ENCODE peak calls at places on chromosomes 2 and 18, in seven cellular contexts. P, O, B, S, K, H and G are unnamed samples.

GRCh38 chr2:162473-163135 is 101.2 kb downstream of the SH3YL1 start:
- DNase-seq in P (no peak), O (no peak), B (no peak), S (no peak), K (no peak), H (no peak), G (no peak)

GRCh38 chr18:63132819-63133200 is 186.8 kb downstream of the BCL2 start:
- DNase-seq in P (peak), O (no peak), B (no peak), S (no peak), K (no peak), H (no peak), G (no peak)

GRCh38 chr2:26969089-26969844 is 1.2 kb upstream of the MAPRE3 start:
- DNase-seq in P (no peak), O (peak), B (no peak), S (peak), K (no peak), H (no peak), G (no peak)

GRCh38 chr2:16254356-16254965 is 314.1 kb downstream of the MYCN start:
- DNase-seq in P (no peak), O (no peak), B (no peak), S (no peak), K (no peak), H (no peak), G (no peak)

GRCh38 chr2:112033600-112033999 is 21.5 kb upstream of the TMEM87B start:
- DNase-seq in P (no peak), O (peak), B (no peak), S (peak), K (no peak), H (no peak), G (peak)

GRCh38 chr2:205877501-205877900 is 195.2 kb downstream of the NRP2 start:
- DNase-seq in P (no peak), O (no peak), B (no peak), S (no peak), K (no peak), H (no peak), G (no peak)

GRCh38 chr2:207876834-207877535 is 107.3 kb upstream of the FZD5 start:
- DNase-seq in P (no peak), O (no peak), B (no peak), S (no peak), K (no peak), H (no peak), G (no peak)

GRCh38 chr2:12107849-12108420 is 361.5 kb downstream of the LPIN1 start:
- DNase-seq in P (peak), O (no peak), B (no peak), S (peak), K (no peak), H (no peak), G (no peak)

GRCh38 chr2:201970786-201971108 is 62.9 kb upstream of the FZD7 start:
- DNase-seq in P (no peak), O (no peak), B (no peak), S (no peak), K (no peak), H (no peak), G (no peak)

GRCh38 chr18:76495435-76496199 is 575 bp upstream of the ZNF516 start:
- DNase-seq in P (no peak), O (peak), B (peak), S (peak), K (no peak), H (peak), G (peak)

GRCh38 chr2:884027-884748 is 66.5 kb upstream of the SNTG2 start:
- DNase-seq in P (no peak), O (no peak), B (no peak), S (no peak), K (no peak), H (no peak), G (no peak)

GRCh38 chr2:158776236-158776635 is 18.9 kb upstream of the DAPL1 start:
- DNase-seq in P (no peak), O (no peak), B (no peak), S (no peak), K (no peak), H (no peak), G (no peak)

GRCh38 chr2:219459460-219460311 is 25.0 kb downstream of the SPEG start:
- DNase-seq in P (peak), O (peak), B (peak), S (peak), K (no peak), H (peak), G (peak)

GRCh38 chr2:219455635-219456034 is 21.0 kb downstream of the SPEG start:
- DNase-seq in P (no peak), O (no peak), B (no peak), S (no peak), K (no peak), H (no peak), G (no peak)

GRCh38 chr2:219460424-219460926 is 25.8 kb downstream of the SPEG start:
- DNase-seq in P (no peak), O (peak), B (no peak), S (no peak), K (no peak), H (peak), G (no peak)

GRCh38 chr2:219458996-219459395 is 24.4 kb downstream of the SPEG start:
- DNase-seq in P (no peak), O (no peak), B (no peak), S (no peak), K (no peak), H (no peak), G (no peak)

DNA sequence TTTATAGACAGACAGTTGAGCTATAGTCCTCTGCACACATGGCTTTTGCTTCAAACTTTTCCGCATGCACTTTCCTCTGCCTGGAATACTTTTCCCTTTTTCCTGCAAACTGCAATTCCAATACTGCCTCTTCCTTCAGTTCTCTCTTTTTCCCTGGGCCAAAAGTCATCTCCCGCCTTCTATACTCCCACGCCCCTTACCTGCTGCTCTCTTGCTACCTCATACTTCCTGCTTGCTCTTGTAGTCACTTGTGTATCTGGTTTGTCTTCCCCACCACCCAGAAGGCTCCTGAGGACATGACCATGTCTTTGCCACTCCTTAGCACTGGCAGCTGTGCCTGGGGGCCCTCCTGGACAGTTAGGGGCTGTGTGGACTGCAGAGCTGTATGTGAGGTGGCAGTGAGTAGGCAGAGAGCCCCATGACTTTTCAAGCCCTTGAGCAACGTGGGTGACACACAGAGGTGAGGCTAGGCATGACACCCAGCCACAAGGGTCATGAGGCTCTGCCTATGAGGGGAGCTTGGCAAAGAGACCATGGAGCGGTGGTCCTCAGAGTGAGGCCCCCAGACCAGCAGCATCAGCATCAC is 23.2 kb downstream of the SPEG start:
- DNase-seq in P (no peak), O (no peak), B (no peak), S (no peak), K (no peak), H (peak), G (peak)
- TF ChIP-seq CTCF in P (no peak), O (no peak), B (no peak), S (no peak), K (peak), H (peak), G (peak)

DNA sequence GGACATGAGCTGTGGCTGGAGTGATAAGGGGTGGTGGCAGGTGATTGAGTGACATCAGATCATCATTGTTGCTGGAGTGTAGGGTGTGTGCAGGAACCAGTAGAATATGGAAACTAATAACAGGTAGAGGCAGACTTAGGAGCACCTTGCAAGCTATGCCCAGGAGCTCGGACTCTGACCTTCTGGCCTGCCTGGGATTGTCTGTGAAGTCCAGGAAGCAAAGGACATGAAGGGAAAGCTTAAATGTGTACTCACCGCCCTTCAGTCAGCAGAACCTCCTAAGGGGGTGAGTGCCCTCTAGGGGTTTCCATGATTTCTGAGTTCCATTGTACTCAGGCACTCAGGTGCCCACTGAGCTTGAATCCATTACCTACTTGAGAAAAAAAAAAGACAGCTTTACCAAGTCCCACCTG is 104.2 kb downstream of the CRIM1 start:
- DNase-seq in P (peak), O (peak), B (no peak), S (no peak), K (no peak), H (peak), G (peak)
- TF ChIP-seq CTCF in P (peak), O (peak), B (no peak), S (peak), K (peak), H (peak), G (peak)

DNA sequence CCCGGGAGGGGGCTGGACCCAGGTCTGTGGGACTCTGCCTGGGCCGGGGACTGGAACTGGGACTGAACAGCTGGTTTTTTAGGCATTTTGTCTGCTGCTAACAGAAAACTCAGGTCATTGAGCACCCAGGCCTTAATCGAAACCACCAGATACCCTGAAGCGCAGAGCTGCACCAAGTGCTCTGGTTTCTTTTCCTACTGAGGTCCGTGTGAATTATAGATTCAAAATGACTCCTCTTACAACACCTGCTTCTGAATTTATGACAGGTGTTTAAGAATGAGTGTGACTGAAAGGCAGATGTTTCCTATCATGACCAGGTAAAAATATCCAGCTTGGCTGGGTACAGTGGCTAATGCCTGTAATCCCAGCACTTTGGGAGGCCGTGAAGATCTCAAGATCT is 47.8 kb downstream of the TRAPPC12 start:
- DNase-seq in P (no peak), O (no peak), B (no peak), S (no peak), K (no peak), H (no peak), G (no peak)
- TF ChIP-seq CTCF in P (no peak), O (no peak), B (no peak), S (no peak), K (no peak), H (no peak), G (no peak)

GRCh38 chr18:44458777-44459176 is 221.9 kb upstream of the SETBP1 start:
- DNase-seq in P (no peak), O (peak), B (no peak), S (peak), K (no peak), H (no peak), G (peak)
- TF ChIP-seq CTCF in P (no peak), O (peak), B (no peak), S (peak), K (peak), H (no peak), G (peak)